ENCODE peak calls at places on chromosome 13, in five cellular contexts. O is OCI-LY7, J is mesothelial cell of epicardium, M is HEK293T, I is SIG-M5. F is an unnamed sample.

GRCh38 chr13:73945871-73946270 is 188.3 kb downstream of the KLF12 start:
- DNase-seq in O (no peak), J (no peak), M (no peak), I (no peak), F (no peak)

GRCh38 chr13:79767126-79767525 is 286.2 kb downstream of the NDFIP2 start:
- DNase-seq in O (no peak), J (no peak), M (no peak), I (no peak), F (no peak)

GRCh38 chr13:76570485-76570884 is 315.7 kb downstream of the KCTD12 start:
- DNase-seq in O (no peak), J (no peak), M (no peak), I (no peak), F (no peak)

GRCh38 chr13:46621133-46621532 is 68.2 kb downstream of the LRCH1 start:
- DNase-seq in O (no peak), J (no peak), M (no peak), I (no peak), F (no peak)

GRCh38 chr13:99386911-99387788 is 80.0 kb upstream of the GPR183 start:
- DNase-seq in O (peak; percentile 72), J (peak; percentile 37), M (peak; percentile 62), I (no peak), F (peak; percentile 57)

GRCh38 chr13:20174656-20175405 is 14.0 kb upstream of the GJA3 start:
- DNase-seq in O (no peak), J (no peak), M (peak; percentile 21), I (peak; percentile 61), F (peak; percentile 87)

GRCh38 chr13:32645854-32646253 is 59.6 kb downstream of the PDS5B start:
- DNase-seq in O (peak; percentile 47), J (no peak), M (no peak), I (no peak), F (no peak)

GRCh38 chr13:31860002-31860401 is 120.7 kb downstream of the RXFP2 start:
- DNase-seq in O (no peak), J (no peak), M (no peak), I (no peak), F (no peak)

GRCh38 chr13:66222926-66223325 is 1007.2 kb downstream of the PCDH9 start:
- DNase-seq in O (peak; percentile 44), J (no peak), M (no peak), I (no peak), F (no peak)

GRCh38 chr13:111922086-111922485 is 144.9 kb upstream of the SOX1 start:
- DNase-seq in O (no peak), J (peak; percentile 7), M (no peak), I (no peak), F (no peak)

GRCh38 chr13:36344886-36345437 is 1.2 kb downstream of the SPART start:
- DNase-seq in O (no peak), J (no peak), M (no peak), I (no peak), F (no peak)

GRCh38 chr13:34349091-34349722 is 531.3 kb downstream of the RFC3 start:
- DNase-seq in O (no peak), J (no peak), M (no peak), I (no peak), F (no peak)

GRCh38 chr13:25725104-25725503 is 326.7 kb downstream of the SHISA2 start:
- DNase-seq in O (no peak), J (no peak), M (no peak), I (no peak), F (no peak)

GRCh38 chr13:41268764-41269163 is 5.4 kb upstream of the MTRF1 start:
- DNase-seq in O (peak; percentile 78), J (no peak), M (no peak), I (no peak), F (no peak)

GRCh38 chr13:73477441-73477840 is 418.6 kb downstream of the KLF5 start:
- DNase-seq in O (no peak), J (no peak), M (no peak), I (no peak), F (no peak)

GRCh38 chr13:104382941-104383340 is 1316.7 kb upstream of the SLC10A2 start:
- DNase-seq in O (no peak), J (no peak), M (no peak), I (no peak), F (no peak)

GRCh38 chr13:37345869-37346268 is 240.4 kb upstream of the CSNK1A1L start:
- DNase-seq in O (no peak), J (no peak), M (no peak), I (no peak), F (no peak)

GRCh38 chr13:35810286-35810685 is 320.9 kb downstream of the DCLK1 start:
- DNase-seq in O (no peak), J (no peak), M (no peak), I (no peak), F (no peak)